ENCODE peak calls at places on chromosomes 5 and 9, in four cellular contexts. One of them, this sample, is unnamed.

GRCh38 chr9:93261735-93262523 is 78.0 kb downstream of the WNK2 start:
- DNase-seq in ACHN: no peak
- DNase-seq in hypothalamus: no peak
- DNase-seq in AG20443: no peak
- DNase-seq in this sample: no peak

GRCh38 chr5:35651002-35651756 is 33.5 kb downstream of the SPEF2 start:
- DNase-seq in ACHN: peak
- DNase-seq in hypothalamus: no peak
- DNase-seq in AG20443: peak
- DNase-seq in this sample: no peak

GRCh38 chr5:173691931-173692330 is 75.5 kb upstream of the BOD1 start:
- DNase-seq in ACHN: no peak
- DNase-seq in hypothalamus: no peak
- DNase-seq in AG20443: no peak
- DNase-seq in this sample: no peak

GRCh38 chr5:109170629-109171350 is 239.0 kb downstream of the PJA2 start:
- DNase-seq in ACHN: no peak
- DNase-seq in hypothalamus: no peak
- DNase-seq in AG20443: no peak
- DNase-seq in this sample: no peak

GRCh38 chr5:62312674-62313073 is 6.7 kb downstream of the KIF2A start:
- DNase-seq in ACHN: no peak
- DNase-seq in hypothalamus: no peak
- DNase-seq in AG20443: no peak
- DNase-seq in this sample: no peak

GRCh38 chr5:83441752-83442151 is 29.8 kb upstream of the VCAN start:
- DNase-seq in ACHN: no peak
- DNase-seq in hypothalamus: no peak
- DNase-seq in AG20443: no peak
- DNase-seq in this sample: no peak

GRCh38 chr5:64811050-64811640 is 42.4 kb downstream of the CWC27 start:
- DNase-seq in ACHN: peak
- DNase-seq in hypothalamus: no peak
- DNase-seq in AG20443: peak
- DNase-seq in this sample: peak

GRCh38 chr5:132427285-132428146 is 58.0 kb downstream of the SLC22A5 start:
- DNase-seq in ACHN: no peak
- DNase-seq in hypothalamus: no peak
- DNase-seq in AG20443: no peak
- DNase-seq in this sample: no peak

GRCh38 chr9:93645921-93646639 is 69.7 kb downstream of the PHF2 start:
- DNase-seq in ACHN: no peak
- DNase-seq in hypothalamus: no peak
- DNase-seq in AG20443: no peak
- DNase-seq in this sample: no peak

GRCh38 chr5:151251001-151251551 is 1.9 kb upstream of the GM2A start:
- DNase-seq in ACHN: no peak
- DNase-seq in hypothalamus: no peak
- DNase-seq in AG20443: no peak
- DNase-seq in this sample: no peak

GRCh38 chr5:131394128-131394527 is 130.3 kb downstream of the CDC42SE2 start:
- DNase-seq in ACHN: peak
- DNase-seq in hypothalamus: no peak
- DNase-seq in AG20443: no peak
- DNase-seq in this sample: no peak

GRCh38 chr9:77975023-77975422 is 56.6 kb downstream of the GNAQ start:
- DNase-seq in ACHN: no peak
- DNase-seq in hypothalamus: no peak
- DNase-seq in AG20443: no peak
- DNase-seq in this sample: no peak

GRCh38 chr9:95138474-95138873 is 179.0 kb downstream of the FANCC start:
- DNase-seq in ACHN: no peak
- DNase-seq in hypothalamus: no peak
- DNase-seq in AG20443: no peak
- DNase-seq in this sample: peak

GRCh38 chr9:69922646-69923045 is 102.0 kb downstream of the CFAP95 start:
- DNase-seq in ACHN: no peak
- DNase-seq in hypothalamus: no peak
- DNase-seq in AG20443: no peak
- DNase-seq in this sample: no peak

GRCh38 chr5:171115519-171115918 is 193.5 kb upstream of the TLX3 start:
- DNase-seq in ACHN: no peak
- DNase-seq in hypothalamus: no peak
- DNase-seq in AG20443: no peak
- DNase-seq in this sample: no peak

GRCh38 chr9:127741831-127742434 is 6.8 kb upstream of the TOR2A start:
- DNase-seq in ACHN: peak
- DNase-seq in hypothalamus: peak
- DNase-seq in AG20443: peak
- DNase-seq in this sample: no peak

GRCh38 chr9:19470981-19471650 is 62.3 kb downstream of the ACER2 start:
- DNase-seq in ACHN: no peak
- DNase-seq in hypothalamus: no peak
- DNase-seq in AG20443: no peak
- DNase-seq in this sample: no peak

GRCh38 chr9:100602302-100602930 is 24.5 kb downstream of the CAVIN4 start:
- DNase-seq in ACHN: peak
- DNase-seq in hypothalamus: peak
- DNase-seq in AG20443: peak
- DNase-seq in this sample: peak

GRCh38 chr9:130530932-130531331 is 48.4 kb upstream of the FUBP3 start:
- DNase-seq in ACHN: no peak
- DNase-seq in hypothalamus: no peak
- DNase-seq in AG20443: peak
- DNase-seq in this sample: no peak

GRCh38 chr9:17962747-17963146 is 383.9 kb downstream of the SH3GL2 start:
- DNase-seq in ACHN: no peak
- DNase-seq in hypothalamus: no peak
- DNase-seq in AG20443: no peak
- DNase-seq in this sample: no peak

GRCh38 chr5:103612545-103612944 is 50.0 kb upstream of the NUDT12 start:
- DNase-seq in ACHN: no peak
- DNase-seq in hypothalamus: no peak
- DNase-seq in AG20443: no peak
- DNase-seq in this sample: no peak

GRCh38 chr9:131674425-131675421 is 65.2 kb downstream of the RAPGEF1 start:
- DNase-seq in ACHN: no peak
- DNase-seq in hypothalamus: no peak
- DNase-seq in AG20443: no peak
- DNase-seq in this sample: no peak

GRCh38 chr9:23825143-23825531 is 903 bp downstream of the ELAVL2 start:
- DNase-seq in ACHN: no peak
- DNase-seq in hypothalamus: no peak
- DNase-seq in AG20443: no peak
- DNase-seq in this sample: no peak

GRCh38 chr5:71782393-71782770 is 63.3 kb downstream of the CARTPT start:
- DNase-seq in ACHN: no peak
- DNase-seq in hypothalamus: no peak
- DNase-seq in AG20443: no peak
- DNase-seq in this sample: no peak